ENCODE peak calls at places on chromosomes 13 and 19, in eight cellular contexts. O, I, W, U, M, P, C and X are unnamed samples.

GRCh38 chr19:33781996-33782395 is 14.7 kb upstream of the KCTD15 start:
- DNase-seq in O (no peak), I (no peak), W (peak), U (no peak), M (peak), P (no peak), C (no peak), X (peak)

GRCh38 chr13:24208314-24208713 is 47.8 kb downstream of the SPATA13 start:
- DNase-seq in O (no peak), I (no peak), W (peak), U (no peak), M (peak), P (no peak), C (no peak), X (peak)

GRCh38 chr19:46515879-46516350 is 20.2 kb upstream of the PNMA8B start:
- DNase-seq in O (no peak), I (no peak), W (peak), U (peak), M (peak), P (no peak), C (no peak), X (peak)

GRCh38 chr13:42001580-42001979 is 40.7 kb upstream of the VWA8 start:
- DNase-seq in O (no peak), I (no peak), W (peak), U (no peak), M (peak), P (no peak), C (peak), X (peak)

GRCh38 chr13:34076319-34076718 is 258.4 kb downstream of the RFC3 start:
- DNase-seq in O (no peak), I (no peak), W (peak), U (no peak), M (peak), P (no peak), C (no peak), X (no peak)

GRCh38 chr19:42032428-42032827 is 37.6 kb downstream of the GRIK5 start:
- DNase-seq in O (no peak), I (no peak), W (no peak), U (no peak), M (no peak), P (no peak), C (no peak), X (no peak)

GRCh38 chr19:29532097-29532496 is 6.3 kb downstream of the VSTM2B start:
- DNase-seq in O (no peak), I (no peak), W (no peak), U (no peak), M (no peak), P (no peak), C (no peak), X (no peak)

GRCh38 chr13:110108348-110109139 is 198.4 kb downstream of the COL4A1 start:
- DNase-seq in O (no peak), I (peak), W (peak), U (no peak), M (peak), P (no peak), C (peak), X (peak)

GRCh38 chr19:35671818-35672217 is 5.5 kb downstream of the UPK1A start:
- DNase-seq in O (no peak), I (no peak), W (peak), U (no peak), M (peak), P (no peak), C (no peak), X (peak)

GRCh38 chr19:4519521-4520277 is 1.4 kb upstream of the PLIN4 start:
- DNase-seq in O (no peak), I (no peak), W (peak), U (no peak), M (no peak), P (no peak), C (peak), X (no peak)

GRCh38 chr19:40576181-40576584 is 490 bp upstream of the SHKBP1 start:
- DNase-seq in O (peak), I (no peak), W (no peak), U (no peak), M (no peak), P (peak), C (no peak), X (no peak)